ENCODE peak calls at places on chromosomes 4 and X, in four cellular contexts. One of them, this sample, is unnamed.

GRCh38 chrX:8946488-8947050 is 87.4 kb downstream of the FAM9B start:
- DNase-seq in heart left ventricle: no peak
- DNase-seq in colonic mucosa: no peak
- DNase-seq in fibroblast of lung: no peak
- DNase-seq in this sample: no peak

GRCh38 chrX:122203399-122203798 is 980.7 kb upstream of the GRIA3 start:
- DNase-seq in heart left ventricle: no peak
- DNase-seq in colonic mucosa: no peak
- DNase-seq in fibroblast of lung: no peak
- DNase-seq in this sample: no peak

GRCh38 chr4:48986654-48987164 is 634 bp downstream of the CWH43 start:
- DNase-seq in heart left ventricle: no peak
- DNase-seq in colonic mucosa: peak; percentile 67
- DNase-seq in fibroblast of lung: no peak
- DNase-seq in this sample: no peak

GRCh38 chr4:129323630-129324029 is 227.7 kb downstream of the C4orf33 start:
- DNase-seq in heart left ventricle: no peak
- DNase-seq in colonic mucosa: no peak
- DNase-seq in fibroblast of lung: no peak
- DNase-seq in this sample: no peak

GRCh38 chrX:37078434-37078703 is 70.2 kb downstream of the FAM47C start:
- DNase-seq in heart left ventricle: no peak
- DNase-seq in colonic mucosa: no peak
- DNase-seq in fibroblast of lung: no peak
- DNase-seq in this sample: no peak

GRCh38 chr4:6962211-6963041 is 52.8 kb downstream of the TBC1D14 start:
- DNase-seq in heart left ventricle: no peak
- DNase-seq in colonic mucosa: no peak
- DNase-seq in fibroblast of lung: no peak
- DNase-seq in this sample: no peak

GRCh38 chr4:111678908-111679307 is 466.3 kb upstream of the FAM241A start:
- DNase-seq in heart left ventricle: no peak
- DNase-seq in colonic mucosa: no peak
- DNase-seq in fibroblast of lung: no peak
- DNase-seq in this sample: no peak

GRCh38 chr4:185597532-185598188 is 62.4 kb upstream of the PDLIM3 start:
- DNase-seq in heart left ventricle: peak; percentile 77
- DNase-seq in colonic mucosa: peak; percentile 73
- DNase-seq in fibroblast of lung: peak; percentile 87
- DNase-seq in this sample: peak; percentile 59

GRCh38 chrX:39755152-39756032 is 342.4 kb downstream of the BCOR start:
- DNase-seq in heart left ventricle: peak; percentile 84
- DNase-seq in colonic mucosa: peak; percentile 83
- DNase-seq in fibroblast of lung: peak; percentile 93
- DNase-seq in this sample: no peak

GRCh38 chr4:77854431-77855111 is 8.1 kb upstream of the MRPL1 start:
- DNase-seq in heart left ventricle: no peak
- DNase-seq in colonic mucosa: no peak
- DNase-seq in fibroblast of lung: no peak
- DNase-seq in this sample: peak; percentile 79

GRCh38 chr4:153068751-153069150 is 132.6 kb downstream of the FHDC1 start:
- DNase-seq in heart left ventricle: no peak
- DNase-seq in colonic mucosa: no peak
- DNase-seq in fibroblast of lung: no peak
- DNase-seq in this sample: no peak

GRCh38 chr4:68518889-68519288 is 57.2 kb downstream of the UGT2B17 start:
- DNase-seq in heart left ventricle: no peak
- DNase-seq in colonic mucosa: no peak
- DNase-seq in fibroblast of lung: no peak
- DNase-seq in this sample: no peak

GRCh38 chr4:74536557-74536956 is 91.6 kb downstream of the AREG start:
- DNase-seq in heart left ventricle: no peak
- DNase-seq in colonic mucosa: no peak
- DNase-seq in fibroblast of lung: peak; percentile 52
- DNase-seq in this sample: no peak

GRCh38 chr4:169984745-169985144 is 41.5 kb downstream of the MFAP3L start:
- DNase-seq in heart left ventricle: no peak
- DNase-seq in colonic mucosa: no peak
- DNase-seq in fibroblast of lung: no peak
- DNase-seq in this sample: no peak

DNA sequence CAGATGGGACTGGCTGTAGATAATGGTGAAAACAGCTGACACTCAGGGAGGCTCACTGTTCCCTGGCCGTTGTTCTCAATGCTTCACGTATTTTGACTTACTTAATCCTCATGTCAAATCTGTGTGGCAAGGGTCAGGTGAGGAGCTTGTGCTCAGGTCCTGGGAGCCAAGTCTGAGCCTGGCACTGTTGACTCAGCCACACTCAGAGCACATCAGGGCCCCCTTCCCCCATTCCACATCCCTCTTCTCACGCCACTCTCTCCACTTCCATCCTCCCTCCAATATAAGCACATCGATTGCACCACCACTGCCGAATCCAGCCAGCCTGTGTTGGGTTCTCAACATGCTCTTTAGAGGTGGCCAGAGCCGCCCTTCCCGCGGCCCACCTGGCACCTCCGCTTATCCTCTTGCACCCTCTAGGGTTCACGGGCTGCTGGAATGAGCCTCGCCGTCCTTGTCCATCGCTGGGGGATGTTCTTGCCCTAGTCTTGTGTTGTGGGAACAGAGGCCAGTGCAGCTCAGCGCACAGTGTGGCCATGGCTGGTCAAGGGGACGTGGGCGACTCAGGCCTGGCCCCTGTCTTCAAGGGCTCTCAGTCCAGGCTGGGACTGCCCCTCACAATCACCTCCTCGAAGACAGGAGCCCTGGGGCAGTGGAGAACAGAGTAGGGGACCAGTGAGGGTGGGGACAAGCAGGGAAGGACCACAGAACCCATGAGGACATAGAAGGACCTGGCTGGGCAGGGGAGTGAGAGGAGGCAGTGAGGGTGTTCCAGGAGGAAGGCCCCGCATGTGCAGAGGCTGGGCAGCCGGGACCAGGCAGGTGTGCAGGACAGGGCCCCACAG is 40.3 kb downstream of the EVC start:
- DNase-seq in heart left ventricle: no peak
- DNase-seq in colonic mucosa: no peak
- DNase-seq in fibroblast of lung: peak; percentile 96
- DNase-seq in this sample: no peak
- H3K4me1 ChIP-seq in heart left ventricle: peaks cover 9% of the 10 kb centered on the region
- H3K4me1 ChIP-seq in colonic mucosa: no peaks in the 10 kb centered on the region
- H3K4me1 ChIP-seq in fibroblast of lung: peaks cover 19% of the 10 kb centered on the region
- H3K4me1 ChIP-seq in this sample: no peaks in the 10 kb centered on the region

GRCh38 chr4:1207157-1207470 is 34.7 kb upstream of the SPON2 start:
- DNase-seq in heart left ventricle: peak; percentile 26
- DNase-seq in colonic mucosa: no peak
- DNase-seq in fibroblast of lung: no peak
- DNase-seq in this sample: no peak
- H3K4me1 ChIP-seq in heart left ventricle: peaks cover 41% of the 10 kb centered on the region
- H3K4me1 ChIP-seq in colonic mucosa: peaks cover 47% of the 10 kb centered on the region
- H3K4me1 ChIP-seq in fibroblast of lung: peaks cover 38% of the 10 kb centered on the region
- H3K4me1 ChIP-seq in this sample: peaks cover 36% of the 10 kb centered on the region

DNA sequence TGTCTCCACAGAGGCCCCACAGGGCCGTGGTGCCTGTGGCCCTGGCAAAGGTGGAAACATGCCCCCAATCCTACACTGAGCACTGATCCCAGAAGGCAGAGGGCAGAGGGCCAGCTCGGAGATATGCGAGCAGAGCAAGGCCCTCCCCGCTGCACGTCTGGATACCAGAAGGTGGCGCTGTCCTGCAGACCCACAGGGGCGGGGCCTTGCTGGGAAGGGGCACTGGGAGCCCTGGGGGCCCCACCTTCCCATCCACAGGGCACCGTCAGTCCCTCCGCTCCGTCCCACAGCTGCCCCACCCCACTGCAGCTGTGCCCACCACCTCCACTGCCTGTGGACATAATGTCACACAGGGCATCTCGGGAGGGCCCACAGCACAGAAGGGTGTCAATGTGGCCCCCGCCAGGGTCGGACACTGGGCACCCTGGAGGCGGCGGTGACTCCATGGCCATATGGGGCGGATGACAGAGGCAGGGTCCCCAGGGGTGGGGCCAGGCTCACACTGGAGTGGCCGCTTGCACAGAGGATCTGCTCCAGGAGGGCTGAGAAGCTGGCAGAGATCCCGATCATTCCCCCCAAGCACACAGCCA is 4.9 kb downstream of the SLC49A3 start:
- DNase-seq in heart left ventricle: peak; percentile 85
- DNase-seq in colonic mucosa: peak; percentile 78
- DNase-seq in fibroblast of lung: peak; percentile 74
- DNase-seq in this sample: no peak
- H3K4me1 ChIP-seq in heart left ventricle: peaks cover 55% of the 10 kb centered on the region
- H3K4me1 ChIP-seq in colonic mucosa: peaks cover 21% of the 10 kb centered on the region
- H3K4me1 ChIP-seq in fibroblast of lung: peaks cover 8% of the 10 kb centered on the region
- H3K4me1 ChIP-seq in this sample: peaks cover 19% of the 10 kb centered on the region

GRCh38 chr4:150308824-150309472 is 230.7 kb downstream of the DCLK2 start:
- DNase-seq in heart left ventricle: no peak
- DNase-seq in colonic mucosa: no peak
- DNase-seq in fibroblast of lung: peak; percentile 27
- DNase-seq in this sample: no peak

GRCh38 chr4:150310159-150310895 is 232.1 kb downstream of the DCLK2 start:
- DNase-seq in heart left ventricle: no peak
- DNase-seq in colonic mucosa: no peak
- DNase-seq in fibroblast of lung: no peak
- DNase-seq in this sample: no peak

GRCh38 chr4:150306719-150307118 is 228.5 kb downstream of the DCLK2 start:
- DNase-seq in heart left ventricle: no peak
- DNase-seq in colonic mucosa: no peak
- DNase-seq in fibroblast of lung: no peak
- DNase-seq in this sample: no peak

GRCh38 chr4:150302553-150302952 is 224.3 kb downstream of the DCLK2 start:
- DNase-seq in heart left ventricle: no peak
- DNase-seq in colonic mucosa: no peak
- DNase-seq in fibroblast of lung: peak; percentile 98
- DNase-seq in this sample: no peak

DNA sequence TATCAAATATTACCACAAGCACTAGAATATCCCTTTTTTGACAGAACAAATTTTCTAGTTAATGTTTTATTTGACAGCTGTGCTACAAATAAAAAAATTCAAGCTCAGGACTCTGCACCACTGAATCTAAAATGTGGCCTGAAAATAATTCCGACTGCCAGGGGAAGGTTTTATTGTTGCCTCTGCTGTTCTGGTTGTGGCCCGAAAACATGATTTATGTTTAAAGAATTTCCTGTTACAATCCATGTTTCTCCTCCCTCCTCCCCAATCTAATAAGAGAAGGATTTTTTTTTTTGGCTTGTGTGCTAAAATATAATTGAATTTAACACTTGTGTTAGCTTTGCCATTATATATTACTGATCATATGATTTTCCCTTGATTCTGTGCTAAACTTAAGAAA is 227.8 kb downstream of the DCLK2 start:
- DNase-seq in heart left ventricle: no peak
- DNase-seq in colonic mucosa: no peak
- DNase-seq in fibroblast of lung: peak; percentile 52
- DNase-seq in this sample: no peak
- H3K4me1 ChIP-seq in heart left ventricle: no peaks in the 10 kb centered on the region
- H3K4me1 ChIP-seq in colonic mucosa: no peaks in the 10 kb centered on the region
- H3K4me1 ChIP-seq in fibroblast of lung: peaks cover 2% of the 10 kb centered on the region
- H3K4me1 ChIP-seq in this sample: no peaks in the 10 kb centered on the region

DNA sequence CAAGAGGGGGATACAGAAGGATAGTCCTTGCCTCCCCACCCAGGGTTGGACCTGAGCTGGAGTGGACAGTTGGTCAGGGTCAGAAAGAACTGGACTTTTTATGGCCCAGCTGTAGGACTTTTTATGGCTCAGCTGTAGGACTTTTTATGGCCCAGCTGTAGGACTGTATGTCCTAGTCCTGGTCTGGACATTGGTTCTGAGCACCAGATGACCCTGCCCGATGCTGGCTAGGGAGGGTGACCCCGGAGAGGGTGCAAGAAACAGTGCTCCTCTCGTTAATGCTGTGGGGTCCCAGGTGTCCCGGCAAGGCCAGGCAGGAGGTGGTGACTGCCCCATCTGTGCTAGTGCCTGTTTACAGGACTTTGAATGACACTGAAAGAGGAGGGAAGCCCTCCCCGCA is 2.0 kb upstream of the LETM1 start:
- DNase-seq in heart left ventricle: no peak
- DNase-seq in colonic mucosa: no peak
- DNase-seq in fibroblast of lung: no peak
- DNase-seq in this sample: no peak
- H3K4me1 ChIP-seq in heart left ventricle: peaks cover 37% of the 10 kb centered on the region
- H3K4me1 ChIP-seq in colonic mucosa: peaks cover 10% of the 10 kb centered on the region
- H3K4me1 ChIP-seq in fibroblast of lung: peaks cover 4% of the 10 kb centered on the region
- H3K4me1 ChIP-seq in this sample: peaks cover 44% of the 10 kb centered on the region

GRCh38 chrX:154728791-154729190 is 22.1 kb downstream of the GAB3 start:
- DNase-seq in heart left ventricle: no peak
- DNase-seq in colonic mucosa: no peak
- DNase-seq in fibroblast of lung: no peak
- DNase-seq in this sample: no peak

GRCh38 chrX:154730271-154730883 is 20.5 kb downstream of the GAB3 start:
- DNase-seq in heart left ventricle: peak; percentile 66
- DNase-seq in colonic mucosa: no peak
- DNase-seq in fibroblast of lung: peak; percentile 88
- DNase-seq in this sample: no peak

GRCh38 chrX:154731203-154731602 is 19.7 kb downstream of the GAB3 start:
- DNase-seq in heart left ventricle: no peak
- DNase-seq in colonic mucosa: no peak
- DNase-seq in fibroblast of lung: no peak
- DNase-seq in this sample: no peak

GRCh38 chrX:154727418-154728323 is 23.2 kb downstream of the GAB3 start:
- DNase-seq in heart left ventricle: peak; percentile 66
- DNase-seq in colonic mucosa: no peak
- DNase-seq in fibroblast of lung: peak; percentile 60
- DNase-seq in this sample: no peak

DNA sequence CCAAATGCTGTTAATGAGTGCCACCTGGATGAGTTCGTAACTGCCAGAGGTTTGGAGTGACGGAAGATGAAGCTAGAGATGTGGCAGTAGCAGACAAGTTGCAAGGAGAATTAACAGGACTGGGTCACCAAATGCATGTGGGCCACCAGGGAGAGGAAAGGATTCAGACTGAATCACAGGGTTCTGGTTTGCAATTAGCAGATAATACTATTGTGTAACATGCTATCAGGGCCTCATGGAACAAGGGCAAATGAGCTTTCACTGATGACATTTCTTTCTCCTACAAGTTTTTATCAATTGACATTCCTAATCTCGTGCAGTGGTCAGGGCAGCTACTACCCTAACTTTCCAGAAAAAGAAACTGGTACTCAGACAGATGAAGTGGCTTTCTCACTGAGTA is 21.4 kb downstream of the GAB3 start:
- DNase-seq in heart left ventricle: no peak
- DNase-seq in colonic mucosa: no peak
- DNase-seq in fibroblast of lung: no peak
- DNase-seq in this sample: no peak
- H3K4me1 ChIP-seq in heart left ventricle: peaks cover 94% of the 10 kb centered on the region
- H3K4me1 ChIP-seq in colonic mucosa: no peaks in the 10 kb centered on the region
- H3K4me1 ChIP-seq in fibroblast of lung: peaks cover 27% of the 10 kb centered on the region
- H3K4me1 ChIP-seq in this sample: peaks cover 88% of the 10 kb centered on the region

GRCh38 chr4:123603165-123603564 is 206.6 kb downstream of the SPRY1 start:
- DNase-seq in heart left ventricle: no peak
- DNase-seq in colonic mucosa: peak; percentile 71
- DNase-seq in fibroblast of lung: peak; percentile 66
- DNase-seq in this sample: no peak
- H3K4me1 ChIP-seq in heart left ventricle: peaks cover 17% of the 10 kb centered on the region
- H3K4me1 ChIP-seq in colonic mucosa: peaks cover 7% of the 10 kb centered on the region
- H3K4me1 ChIP-seq in fibroblast of lung: peaks cover 2% of the 10 kb centered on the region
- H3K4me1 ChIP-seq in this sample: peaks cover 21% of the 10 kb centered on the region

GRCh38 chrX:13693341-13693871 is 4.5 kb downstream of the RAB9A start:
- DNase-seq in heart left ventricle: no peak
- DNase-seq in colonic mucosa: no peak
- DNase-seq in fibroblast of lung: no peak
- DNase-seq in this sample: no peak
- H3K4me1 ChIP-seq in heart left ventricle: peaks cover 33% of the 10 kb centered on the region
- H3K4me1 ChIP-seq in colonic mucosa: no peaks in the 10 kb centered on the region
- H3K4me1 ChIP-seq in fibroblast of lung: no peaks in the 10 kb centered on the region
- H3K4me1 ChIP-seq in this sample: peaks cover 71% of the 10 kb centered on the region